ENCODE peak calls at places on chromosomes 13 and 19, in seven cellular contexts. One of them, this sample, is unnamed. For H3K4me1, the result is how much of the 10 kb centered on the place peaks cover.

GRCh38 chr13:108960006-108960405 is 330.6 kb downstream of the MYO16 start:
- DNase-seq in pancreas: no peak
- DNase-seq in upper lobe of right lung: no peak
- DNase-seq in heart left ventricle: no peak
- DNase-seq in heart right ventricle: no peak
- DNase-seq in H9: no peak
- DNase-seq in tibial nerve: no peak
- DNase-seq in this sample: no peak

GRCh38 chr13:79688741-79689140 is 207.8 kb downstream of the NDFIP2 start:
- DNase-seq in pancreas: no peak
- DNase-seq in upper lobe of right lung: no peak
- DNase-seq in heart left ventricle: no peak
- DNase-seq in heart right ventricle: no peak
- DNase-seq in H9: no peak
- DNase-seq in tibial nerve: no peak
- DNase-seq in this sample: no peak

GRCh38 chr19:8558325-8558724 is 18.9 kb downstream of the MYO1F start:
- DNase-seq in pancreas: no peak
- DNase-seq in upper lobe of right lung: no peak
- DNase-seq in heart left ventricle: no peak
- DNase-seq in heart right ventricle: no peak
- DNase-seq in H9: no peak
- DNase-seq in tibial nerve: no peak
- DNase-seq in this sample: no peak

GRCh38 chr13:33676700-33677048 is 141.3 kb upstream of the RFC3 start:
- DNase-seq in pancreas: peak
- DNase-seq in upper lobe of right lung: no peak
- DNase-seq in heart left ventricle: peak
- DNase-seq in heart right ventricle: peak
- DNase-seq in H9: no peak
- DNase-seq in tibial nerve: no peak
- DNase-seq in this sample: no peak

GRCh38 chr19:38543807-38544568 is 73.8 kb downstream of the MAP4K1 start:
- DNase-seq in pancreas: peak
- DNase-seq in upper lobe of right lung: peak
- DNase-seq in heart left ventricle: peak
- DNase-seq in heart right ventricle: peak
- DNase-seq in H9: peak
- DNase-seq in tibial nerve: no peak
- DNase-seq in this sample: peak

GRCh38 chr13:24005711-24006281 is 108.5 kb upstream of the C1QTNF9B start:
- DNase-seq in pancreas: no peak
- DNase-seq in upper lobe of right lung: no peak
- DNase-seq in heart left ventricle: no peak
- DNase-seq in heart right ventricle: no peak
- DNase-seq in H9: no peak
- DNase-seq in tibial nerve: no peak
- DNase-seq in this sample: no peak

GRCh38 chr19:5480427-5480836 is 25.2 kb downstream of the ZNRF4 start:
- DNase-seq in pancreas: no peak
- DNase-seq in upper lobe of right lung: no peak
- DNase-seq in heart left ventricle: no peak
- DNase-seq in heart right ventricle: no peak
- DNase-seq in H9: peak
- DNase-seq in tibial nerve: no peak
- DNase-seq in this sample: peak

GRCh38 chr19:6925801-6926751 is 38.7 kb downstream of the ADGRE1 start:
- DNase-seq in pancreas: no peak
- DNase-seq in upper lobe of right lung: no peak
- DNase-seq in heart left ventricle: no peak
- DNase-seq in heart right ventricle: no peak
- DNase-seq in H9: no peak
- DNase-seq in tibial nerve: no peak
- DNase-seq in this sample: peak

GRCh38 chr13:75486146-75486545 is 4.2 kb upstream of the TBC1D4 start:
- DNase-seq in pancreas: no peak
- DNase-seq in upper lobe of right lung: no peak
- DNase-seq in heart left ventricle: no peak
- DNase-seq in heart right ventricle: no peak
- DNase-seq in H9: peak
- DNase-seq in tibial nerve: no peak
- DNase-seq in this sample: peak

GRCh38 chr19:1929051-1929742 is 11.8 kb upstream of the CSNK1G2 start:
- DNase-seq in pancreas: peak
- DNase-seq in upper lobe of right lung: peak
- DNase-seq in heart left ventricle: peak
- DNase-seq in heart right ventricle: peak
- DNase-seq in H9: peak
- DNase-seq in tibial nerve: peak
- DNase-seq in this sample: peak

GRCh38 chr13:113815151-113816058 is 48.5 kb downstream of the GAS6 start:
- DNase-seq in pancreas: no peak
- DNase-seq in upper lobe of right lung: no peak
- DNase-seq in heart left ventricle: no peak
- DNase-seq in heart right ventricle: no peak
- DNase-seq in H9: no peak
- DNase-seq in tibial nerve: no peak
- DNase-seq in this sample: no peak

GRCh38 chr13:110044521-110045200 is 258.3 kb upstream of the IRS2 start:
- DNase-seq in pancreas: no peak
- DNase-seq in upper lobe of right lung: no peak
- DNase-seq in heart left ventricle: no peak
- DNase-seq in heart right ventricle: no peak
- DNase-seq in H9: no peak
- DNase-seq in tibial nerve: no peak
- DNase-seq in this sample: peak

GRCh38 chr13:19961924-19962323 is 3.4 kb downstream of the ZMYM2 start:
- DNase-seq in pancreas: no peak
- DNase-seq in upper lobe of right lung: no peak
- DNase-seq in heart left ventricle: no peak
- DNase-seq in heart right ventricle: no peak
- DNase-seq in H9: no peak
- DNase-seq in tibial nerve: no peak
- DNase-seq in this sample: no peak

GRCh38 chr19:46860846-46861690 is at the start of gene ARHGAP35:
- DNase-seq in pancreas: peak
- DNase-seq in upper lobe of right lung: peak
- DNase-seq in heart left ventricle: peak
- DNase-seq in heart right ventricle: peak
- DNase-seq in H9: peak
- DNase-seq in tibial nerve: no peak
- DNase-seq in this sample: peak

GRCh38 chr19:44808463-44809371 is at the start of gene BCAM:
- DNase-seq in pancreas: peak
- DNase-seq in upper lobe of right lung: peak
- DNase-seq in heart left ventricle: peak
- DNase-seq in heart right ventricle: peak
- DNase-seq in H9: peak
- DNase-seq in tibial nerve: peak
- DNase-seq in this sample: peak

GRCh38 chr19:56637976-56638555 is 4.9 kb upstream of the SMIM17 start:
- DNase-seq in pancreas: peak
- DNase-seq in upper lobe of right lung: no peak
- DNase-seq in heart left ventricle: peak
- DNase-seq in heart right ventricle: peak
- DNase-seq in H9: peak
- DNase-seq in tibial nerve: no peak
- DNase-seq in this sample: peak

GRCh38 chr13:82439159-82439904 is 1442.9 kb downstream of the SLITRK1 start:
- DNase-seq in pancreas: no peak
- DNase-seq in upper lobe of right lung: no peak
- DNase-seq in heart left ventricle: no peak
- DNase-seq in heart right ventricle: no peak
- DNase-seq in H9: no peak
- DNase-seq in tibial nerve: no peak
- DNase-seq in this sample: no peak

GRCh38 chr13:79997244-79997643 is 343.7 kb downstream of the SPRY2 start:
- DNase-seq in pancreas: no peak
- DNase-seq in upper lobe of right lung: no peak
- DNase-seq in heart left ventricle: no peak
- DNase-seq in heart right ventricle: no peak
- DNase-seq in H9: no peak
- DNase-seq in tibial nerve: no peak
- DNase-seq in this sample: no peak

GRCh38 chr13:105918842-105919741 is 616.4 kb downstream of the EFNB2 start:
- DNase-seq in pancreas: peak
- DNase-seq in upper lobe of right lung: no peak
- DNase-seq in heart left ventricle: peak
- DNase-seq in heart right ventricle: no peak
- DNase-seq in H9: peak
- DNase-seq in tibial nerve: no peak
- DNase-seq in this sample: peak

GRCh38 chr13:94660695-94661324 is 51.5 kb downstream of the SOX21 start:
- DNase-seq in pancreas: no peak
- DNase-seq in upper lobe of right lung: no peak
- DNase-seq in heart left ventricle: no peak
- DNase-seq in heart right ventricle: no peak
- DNase-seq in H9: no peak
- DNase-seq in tibial nerve: no peak
- DNase-seq in this sample: no peak

GRCh38 chr19:7699422-7700127 is 2.4 kb downstream of the FCER2 start:
- DNase-seq in pancreas: no peak
- DNase-seq in upper lobe of right lung: no peak
- DNase-seq in heart left ventricle: no peak
- DNase-seq in heart right ventricle: no peak
- DNase-seq in H9: no peak
- DNase-seq in tibial nerve: no peak
- DNase-seq in this sample: no peak

GRCh38 chr19:35109395-35110112 is 6.1 kb upstream of the FXYD3 start:
- DNase-seq in pancreas: no peak
- DNase-seq in upper lobe of right lung: no peak
- DNase-seq in heart left ventricle: no peak
- DNase-seq in heart right ventricle: no peak
- DNase-seq in H9: no peak
- DNase-seq in tibial nerve: no peak
- DNase-seq in this sample: no peak

GRCh38 chr13:57724486-57725272 is 93.1 kb downstream of the PCDH17 start:
- DNase-seq in pancreas: no peak
- DNase-seq in upper lobe of right lung: no peak
- DNase-seq in heart left ventricle: no peak
- DNase-seq in heart right ventricle: no peak
- DNase-seq in H9: peak
- DNase-seq in tibial nerve: no peak
- DNase-seq in this sample: peak

GRCh38 chr19:593505-593904 is 3.8 kb downstream of the HCN2 start:
- DNase-seq in pancreas: no peak
- DNase-seq in upper lobe of right lung: no peak
- DNase-seq in heart left ventricle: no peak
- DNase-seq in heart right ventricle: no peak
- DNase-seq in H9: no peak
- DNase-seq in tibial nerve: no peak
- DNase-seq in this sample: no peak

GRCh38 chr19:49975051-49975450 is 14.1 kb upstream of the SIGLEC11 start:
- DNase-seq in pancreas: no peak
- DNase-seq in upper lobe of right lung: no peak
- DNase-seq in heart left ventricle: no peak
- DNase-seq in heart right ventricle: no peak
- DNase-seq in H9: no peak
- DNase-seq in tibial nerve: no peak
- DNase-seq in this sample: no peak

GRCh38 chr19:32828643-32829344 is 40.8 kb downstream of the SLC7A9 start:
- DNase-seq in pancreas: no peak
- DNase-seq in upper lobe of right lung: no peak
- DNase-seq in heart left ventricle: no peak
- DNase-seq in heart right ventricle: no peak
- DNase-seq in H9: no peak
- DNase-seq in tibial nerve: no peak
- DNase-seq in this sample: no peak

GRCh38 chr13:24802074-24802473 is 38.1 kb downstream of the RNF17 start:
- DNase-seq in pancreas: no peak
- DNase-seq in upper lobe of right lung: no peak
- DNase-seq in heart left ventricle: no peak
- DNase-seq in heart right ventricle: no peak
- DNase-seq in H9: no peak
- DNase-seq in tibial nerve: no peak
- DNase-seq in this sample: no peak

GRCh38 chr13:34578917-34579316 is 363.2 kb upstream of the NBEA start:
- DNase-seq in pancreas: no peak
- DNase-seq in upper lobe of right lung: no peak
- DNase-seq in heart left ventricle: no peak
- DNase-seq in heart right ventricle: no peak
- DNase-seq in H9: no peak
- DNase-seq in tibial nerve: no peak
- DNase-seq in this sample: no peak

GRCh38 chr13:102401755-102402154 is at the start of gene FGF14:
- DNase-seq in pancreas: no peak
- DNase-seq in upper lobe of right lung: no peak
- DNase-seq in heart left ventricle: no peak
- DNase-seq in heart right ventricle: no peak
- DNase-seq in H9: no peak
- DNase-seq in tibial nerve: no peak
- DNase-seq in this sample: no peak

GRCh38 chr19:38793186-38793585 is 4.2 kb downstream of the LGALS7B start:
- DNase-seq in pancreas: no peak
- DNase-seq in upper lobe of right lung: no peak
- DNase-seq in heart left ventricle: no peak
- DNase-seq in heart right ventricle: no peak
- DNase-seq in H9: no peak
- DNase-seq in tibial nerve: no peak
- DNase-seq in this sample: no peak

GRCh38 chr19:40804783-40805242 is 5.8 kb downstream of the EGLN2 start:
- DNase-seq in pancreas: no peak
- DNase-seq in upper lobe of right lung: peak
- DNase-seq in heart left ventricle: no peak
- DNase-seq in heart right ventricle: no peak
- DNase-seq in H9: no peak
- DNase-seq in tibial nerve: no peak
- DNase-seq in this sample: no peak
- H3K4me1 ChIP-seq in pancreas: half or more
- H3K4me1 ChIP-seq in upper lobe of right lung: half or more
- H3K4me1 ChIP-seq in heart left ventricle: half or more
- H3K4me1 ChIP-seq in heart right ventricle: half or more
- H3K4me1 ChIP-seq in H9: under half
- H3K4me1 ChIP-seq in tibial nerve: half or more
- H3K4me1 ChIP-seq in this sample: under half

GRCh38 chr19:24055548-24055947 is 31.4 kb upstream of the ZNF254 start:
- DNase-seq in pancreas: no peak
- DNase-seq in upper lobe of right lung: no peak
- DNase-seq in heart left ventricle: no peak
- DNase-seq in heart right ventricle: no peak
- DNase-seq in H9: no peak
- DNase-seq in tibial nerve: no peak
- DNase-seq in this sample: no peak
- H3K4me1 ChIP-seq in pancreas: under half
- H3K4me1 ChIP-seq in upper lobe of right lung: under half
- H3K4me1 ChIP-seq in heart left ventricle: under half
- H3K4me1 ChIP-seq in heart right ventricle: under half
- H3K4me1 ChIP-seq in H9: under half
- H3K4me1 ChIP-seq in tibial nerve: under half
- H3K4me1 ChIP-seq in this sample: under half

GRCh38 chr13:112442483-112443090 is 66.4 kb downstream of the SPACA7 start:
- DNase-seq in pancreas: no peak
- DNase-seq in upper lobe of right lung: no peak
- DNase-seq in heart left ventricle: no peak
- DNase-seq in heart right ventricle: no peak
- DNase-seq in H9: peak
- DNase-seq in tibial nerve: no peak
- DNase-seq in this sample: peak
- H3K4me1 ChIP-seq in pancreas: under half
- H3K4me1 ChIP-seq in upper lobe of right lung: under half
- H3K4me1 ChIP-seq in heart left ventricle: under half
- H3K4me1 ChIP-seq in heart right ventricle: under half
- H3K4me1 ChIP-seq in H9: under half
- H3K4me1 ChIP-seq in tibial nerve: under half
- H3K4me1 ChIP-seq in this sample: under half

GRCh38 chr13:99295488-99296252 is 11.5 kb downstream of the GPR183 start:
- DNase-seq in pancreas: no peak
- DNase-seq in upper lobe of right lung: no peak
- DNase-seq in heart left ventricle: no peak
- DNase-seq in heart right ventricle: no peak
- DNase-seq in H9: no peak
- DNase-seq in tibial nerve: no peak
- DNase-seq in this sample: no peak
- H3K4me1 ChIP-seq in pancreas: under half
- H3K4me1 ChIP-seq in upper lobe of right lung: under half
- H3K4me1 ChIP-seq in heart left ventricle: under half
- H3K4me1 ChIP-seq in heart right ventricle: under half
- H3K4me1 ChIP-seq in H9: under half
- H3K4me1 ChIP-seq in tibial nerve: under half
- H3K4me1 ChIP-seq in this sample: under half

This sample was measured in endodermal cell.